ENCODE peak calls at places on chromosomes 5 and 9, in nine cellular contexts. J is stimulated activated CD4-positive, alpha-beta T cell treated with anti-CD3 and anti-CD28 coated beads, TNF-alpha, amount 100 ng/mL, for 48 hours; P is activated CD4-positive, alpha-beta T cell treated with anti-CD3 and anti-CD28 coated beads for 48 hours; L is MM.1S; A is mucosa of descending colon; D is C1 segment of cervical spinal cord; Q is stimulated activated CD8-positive, alpha-beta memory T cell treated with anti-CD3 and anti-CD28 coated beads, Interleukin-2, amount 100 ng/mL, for 1 hour; V is hepatocyte; Y is amniotic epithelial cell. X is an unnamed sample.

GRCh38 chr9:114316605-114317230 is 6.2 kb upstream of the ORM1 start:
- DNase-seq in Q (no peak), J (no peak), A (peak; percentile 14), D (no peak), Y (no peak), L (no peak), P (peak; percentile 1), V (no peak), X (no peak)

GRCh38 chr5:169195601-169196000 is 105.3 kb downstream of the SLIT3 start:
- DNase-seq in A (no peak), P (no peak), L (no peak), D (no peak), J (no peak), V (no peak), Y (peak; percentile 44), Q (no peak), X (no peak)

GRCh38 chr5:54671111-54671531 is 153.6 kb downstream of the SNX18 start:
- DNase-seq in J (no peak), L (no peak), Y (peak; percentile 71), D (no peak), Q (no peak), A (no peak), V (no peak), P (no peak), X (no peak)

GRCh38 chr9:89631381-89631780 is 26.6 kb downstream of the GADD45G start:
- DNase-seq in Q (no peak), A (no peak), Y (no peak), J (no peak), D (no peak), P (no peak), L (no peak), V (no peak), X (no peak)

GRCh38 chr5:72812483-72812882 is 4.0 kb upstream of the TNPO1 start:
- DNase-seq in A (no peak), V (no peak), D (no peak), P (no peak), Q (no peak), Y (no peak), J (no peak), L (no peak), X (peak; percentile 13)

GRCh38 chr9:132590318-132591182 is 8.1 kb downstream of the BARHL1 start:
- DNase-seq in D (no peak), A (no peak), Q (no peak), V (no peak), Y (no peak), L (no peak), J (no peak), P (no peak), X (no peak)

GRCh38 chr5:105947461-105947860 is 1723.3 kb downstream of the EFNA5 start:
- DNase-seq in V (no peak), L (no peak), Q (no peak), J (no peak), Y (no peak), P (no peak), D (no peak), A (no peak), X (no peak)

GRCh38 chr9:21919377-21920362 is 74.5 kb downstream of the CDKN2A start:
- DNase-seq in Q (peak; percentile 0), V (no peak), Y (peak; percentile 88), A (no peak), D (no peak), L (peak; percentile 37), P (no peak), J (no peak), X (peak; percentile 68)

GRCh38 chr9:71748280-71748743 is 20.0 kb downstream of the CEMIP2 start:
- DNase-seq in Y (peak; percentile 92), L (no peak), A (no peak), P (no peak), D (no peak), Q (no peak), V (no peak), J (no peak), X (no peak)

GRCh38 chr5:174505621-174506020 is 218.8 kb upstream of the MSX2 start:
- DNase-seq in Y (peak; percentile 34), D (no peak), J (no peak), Q (no peak), V (no peak), P (no peak), L (no peak), A (no peak), X (no peak)

GRCh38 chr9:77750284-77750683 is 102.2 kb upstream of the GNA14 start:
- DNase-seq in Q (no peak), P (no peak), A (no peak), L (no peak), V (no peak), D (no peak), J (no peak), Y (no peak), X (no peak)

GRCh38 chr5:90131734-90132133 is 277.8 kb downstream of the CETN3 start:
- DNase-seq in P (no peak), D (no peak), L (no peak), V (no peak), A (no peak), Y (no peak), Q (no peak), J (no peak), X (no peak)

GRCh38 chr9:20640331-20641187 is 18.3 kb upstream of the MLLT3 start:
- DNase-seq in A (peak; percentile 72), Q (peak; percentile 38), Y (peak; percentile 34), L (peak; percentile 62), P (peak; percentile 85), V (peak; percentile 36), J (peak; percentile 72), D (no peak), X (peak; percentile 74)

GRCh38 chr5:98796197-98796972 is 22.9 kb downstream of the RGMB start:
- DNase-seq in D (no peak), Q (no peak), L (peak; percentile 44), P (peak; percentile 66), J (peak; percentile 49), Y (peak; percentile 58), V (peak; percentile 68), A (no peak), X (peak; percentile 40)

GRCh38 chr5:166123698-166124097 is 2167.7 kb upstream of the WWC1 start:
- DNase-seq in Y (peak; percentile 1), D (no peak), V (peak; percentile 11), P (no peak), J (no peak), A (no peak), L (no peak), Q (no peak), X (no peak)

GRCh38 chr5:1363581-1363980 is 18.7 kb upstream of the CLPTM1L start:
- DNase-seq in L (no peak), Q (no peak), P (no peak), D (no peak), V (no peak), A (no peak), J (no peak), Y (no peak), X (no peak)

GRCh38 chr9:124399323-124399962 is 15.8 kb downstream of the PSMB7 start:
- DNase-seq in Y (no peak), V (no peak), D (no peak), J (no peak), L (no peak), A (no peak), Q (no peak), P (no peak), X (no peak)

X was measured in OCI-LY7.